ENCODE peak calls at places on chromosomes 13 and 19, in seven cellular contexts. B, I, P, J, L, S and X are unnamed samples.
A peak's percentile ranks its signal among the peaks of the same experiment; 100 is the strongest.

GRCh38 chr19:40313229-40313983 is 28.3 kb upstream of the AKT2 start:
- DNase-seq in B (no peak), I (no peak), P (no peak), J (no peak), L (no peak), S (no peak), X (no peak)

GRCh38 chr19:5292843-5293606 is 47.6 kb downstream of the PTPRS start:
- DNase-seq in B (peak; percentile 86), I (peak; percentile 63), P (peak; percentile 96), J (no peak), L (peak; percentile 44), S (peak; percentile 50), X (peak; percentile 56)

GRCh38 chr13:79972066-79972569 is 368.8 kb downstream of the SPRY2 start:
- DNase-seq in B (no peak), I (no peak), P (no peak), J (no peak), L (no peak), S (no peak), X (no peak)

GRCh38 chr13:108213946-108214345 is 1.4 kb downstream of the LIG4 start:
- DNase-seq in B (no peak), I (no peak), P (peak; percentile 13), J (no peak), L (no peak), S (no peak), X (no peak)

GRCh38 chr19:49014123-49014869 is 2.6 kb downstream of the LHB start:
- DNase-seq in B (no peak), I (no peak), P (no peak), J (no peak), L (no peak), S (no peak), X (no peak)

GRCh38 chr19:33767898-33768413 is 28.7 kb upstream of the KCTD15 start:
- DNase-seq in B (peak; percentile 82), I (no peak), P (peak; percentile 92), J (peak; percentile 66), L (no peak), S (no peak), X (no peak)

GRCh38 chr19:39997595-39998216 is 846 bp downstream of the ZNF546 start:
- DNase-seq in B (no peak), I (no peak), P (no peak), J (no peak), L (no peak), S (no peak), X (no peak)

GRCh38 chr13:21218351-21219043 is 42.0 kb downstream of the MRPL57 start:
- DNase-seq in B (no peak), I (peak; percentile 26), P (no peak), J (no peak), L (no peak), S (no peak), X (no peak)

GRCh38 chr13:39108746-39109145 is 70.5 kb downstream of the NHLRC3 start:
- DNase-seq in B (no peak), I (no peak), P (no peak), J (no peak), L (no peak), S (no peak), X (no peak)

GRCh38 chr19:39038098-39038497 is 5.7 kb upstream of the FBXO27 start:
- DNase-seq in B (peak; percentile 83), I (no peak), P (peak; percentile 87), J (peak; percentile 71), L (no peak), S (no peak), X (peak; percentile 41)

GRCh38 chr19:5961969-5962945 is 15.7 kb downstream of the RANBP3 start:
- DNase-seq in B (no peak), I (no peak), P (no peak), J (no peak), L (peak; percentile 86), S (no peak), X (peak; percentile 73)

GRCh38 chr13:24052547-24052981 is 108.0 kb upstream of the SPATA13 start:
- DNase-seq in B (no peak), I (no peak), P (no peak), J (no peak), L (no peak), S (no peak), X (no peak)

GRCh38 chr13:32021785-32022184 is 9.8 kb upstream of the FRY start:
- DNase-seq in B (no peak), I (no peak), P (no peak), J (no peak), L (no peak), S (no peak), X (no peak)

GRCh38 chr13:32022292-32022691 is 9.3 kb upstream of the FRY start:
- DNase-seq in B (no peak), I (no peak), P (peak; percentile 33), J (no peak), L (no peak), S (peak; percentile 64), X (no peak)

GRCh38 chr13:32024750-32025149 is 6.8 kb upstream of the FRY start:
- DNase-seq in B (no peak), I (no peak), P (no peak), J (no peak), L (no peak), S (no peak), X (no peak)

GRCh38 chr13:32023096-32023495 is 8.5 kb upstream of the FRY start:
- DNase-seq in B (no peak), I (no peak), P (no peak), J (no peak), L (no peak), S (no peak), X (no peak)

GRCh38 chr13:32023698-32024097 is 7.9 kb upstream of the FRY start:
- DNase-seq in B (no peak), I (no peak), P (no peak), J (no peak), L (no peak), S (no peak), X (no peak)
- TF ChIP-seq CTCF in B (peak; percentile 36), I (peak; percentile 12), P (no peak), J (peak; percentile 27), L (peak; percentile 11), S (no peak), X (no peak)

DNA sequence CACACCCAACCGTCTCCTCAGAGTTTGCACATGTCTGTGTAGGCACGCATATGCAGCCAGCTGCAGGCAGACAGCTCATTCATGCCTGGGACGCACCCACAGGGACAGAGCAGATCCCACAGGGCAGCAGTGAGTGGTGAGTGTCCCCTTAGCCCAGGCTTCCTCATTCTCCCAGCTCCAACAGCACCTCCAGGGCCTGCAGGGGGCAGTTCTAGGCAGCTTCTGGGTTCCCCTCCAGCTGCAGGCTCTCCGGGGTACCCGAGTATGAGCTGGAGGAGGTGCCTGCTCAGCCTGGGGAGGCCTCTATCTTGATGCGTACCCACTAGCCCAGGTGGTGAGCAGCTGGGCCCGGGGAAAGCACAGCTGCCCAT is 1.3 kb upstream of the SHANK1 start:
- DNase-seq in B (no peak), I (peak; percentile 63), P (peak; percentile 38), J (no peak), L (no peak), S (no peak), X (no peak)
- TF ChIP-seq CTCF in B (peak; percentile 14), I (peak; percentile 24), P (no peak), J (no peak), L (no peak), S (no peak), X (no peak)

DNA sequence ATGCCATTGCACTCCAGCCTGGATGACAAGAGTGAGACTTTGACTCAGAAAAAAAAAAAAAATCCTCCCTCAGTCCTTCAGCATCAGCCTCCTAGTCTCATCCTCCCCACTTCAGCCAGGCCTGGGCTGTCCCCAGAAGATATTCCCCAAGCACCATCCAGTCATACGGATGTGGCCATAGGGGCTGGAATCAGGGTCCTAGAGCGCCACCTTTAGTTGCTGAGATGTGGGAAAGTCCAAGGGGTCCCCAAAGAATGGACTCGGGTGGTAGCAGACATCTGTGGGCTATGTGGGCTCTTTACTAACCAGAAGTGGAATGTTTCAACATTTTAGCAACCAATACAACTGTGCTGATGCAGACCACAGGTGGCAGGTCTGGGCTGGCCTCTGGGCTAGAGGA is 3.1 kb upstream of the TYROBP start:
- DNase-seq in B (peak; percentile 53), I (no peak), P (peak; percentile 55), J (no peak), L (no peak), S (no peak), X (no peak)
- TF ChIP-seq CTCF in B (peak; percentile 60), I (no peak), P (peak; percentile 47), J (no peak), L (no peak), S (no peak), X (no peak)

GRCh38 chr13:31476266-31476665 is 263.1 kb upstream of the RXFP2 start:
- DNase-seq in B (no peak), I (no peak), P (no peak), J (no peak), L (no peak), S (no peak), X (no peak)

GRCh38 chr13:31476753-31477152 is 262.6 kb upstream of the RXFP2 start:
- DNase-seq in B (no peak), I (no peak), P (no peak), J (no peak), L (no peak), S (no peak), X (no peak)

GRCh38 chr13:31477961-31478360 is 261.4 kb upstream of the RXFP2 start:
- DNase-seq in B (no peak), I (peak; percentile 48), P (no peak), J (no peak), L (no peak), S (no peak), X (no peak)
- TF ChIP-seq CTCF in B (no peak), I (no peak), P (no peak), J (no peak), L (no peak), S (no peak), X (no peak)

GRCh38 chr19:3470500-3471128 is 9.7 kb downstream of the SMIM24 start:
- DNase-seq in B (no peak), I (no peak), P (no peak), J (no peak), L (no peak), S (no peak), X (no peak)

GRCh38 chr19:3468211-3468610 is 12.1 kb downstream of the SMIM24 start:
- DNase-seq in B (no peak), I (no peak), P (no peak), J (no peak), L (no peak), S (no peak), X (no peak)

GRCh38 chr19:3467437-3468198 is 12.7 kb downstream of the SMIM24 start:
- DNase-seq in B (no peak), I (no peak), P (no peak), J (no peak), L (no peak), S (no peak), X (no peak)

GRCh38 chr19:3471954-3472655 is 8.2 kb downstream of the SMIM24 start:
- DNase-seq in B (no peak), I (no peak), P (peak; percentile 53), J (no peak), L (no peak), S (peak; percentile 34), X (no peak)

GRCh38 chr19:3469638-3470499 is 10.5 kb downstream of the SMIM24 start:
- DNase-seq in B (no peak), I (no peak), P (no peak), J (no peak), L (no peak), S (no peak), X (peak; percentile 22)
- TF ChIP-seq CTCF in B (no peak), I (no peak), P (no peak), J (no peak), L (no peak), S (no peak), X (no peak)